ENCODE peak calls at places on chromosomes 13 and 19, in nine cellular contexts. W is KG1; E is uterus; N is pancreas; D is stimulated activated CD8-positive, alpha-beta memory T cell treated with anti-CD3 and anti-CD28 coated beads, Interleukin-4, amount 100 ng/mL, for 4 hours; I is progenitor cell of endocrine pancreas; G is T follicular helper cell; A is effector memory CD4-positive, alpha-beta T cell; L is activated gamma-delta T cell. C is an unnamed sample.

GRCh38 chr13:45773236-45773635 is 71.1 kb downstream of the CBY2 start:
- DNase-seq in W (no peak), E (no peak), N (no peak), D (no peak), I (no peak), G (no peak), A (no peak), L (no peak), C (no peak)

GRCh38 chr13:65461590-65461989 is 1768.5 kb downstream of the PCDH9 start:
- DNase-seq in W (no peak), E (no peak), N (no peak), D (no peak), I (no peak), G (no peak), A (no peak), L (no peak), C (no peak)

GRCh38 chr13:95781016-95781415 is 104.1 kb downstream of the DNAJC3 start:
- DNase-seq in W (no peak), E (no peak), N (no peak), D (no peak), I (no peak), G (no peak), A (no peak), L (no peak), C (no peak)

GRCh38 chr13:27678306-27679040 is 56.8 kb downstream of the POLR1D start:
- DNase-seq in W (no peak), E (no peak), N (no peak), D (no peak), I (no peak), G (no peak), A (no peak), L (no peak), C (no peak)

GRCh38 chr19:47608074-47608907 is 643 bp upstream of the BICRA start:
- DNase-seq in W (peak), E (peak), N (peak), D (peak), I (peak), G (peak), A (peak), L (peak), C (peak)

GRCh38 chr13:73158851-73159250 is 100.0 kb downstream of the KLF5 start:
- DNase-seq in W (no peak), E (no peak), N (no peak), D (no peak), I (no peak), G (no peak), A (no peak), L (no peak), C (no peak)

GRCh38 chr13:29081036-29081435 is 260.9 kb downstream of the MTUS2 start:
- DNase-seq in W (peak), E (no peak), N (no peak), D (no peak), I (no peak), G (peak), A (no peak), L (no peak), C (peak)

GRCh38 chr13:51518847-51519246 is 65.4 kb upstream of the WDFY2 start:
- DNase-seq in W (no peak), E (no peak), N (no peak), D (no peak), I (no peak), G (no peak), A (no peak), L (no peak), C (peak)

GRCh38 chr13:74115138-74115537 is 19.1 kb downstream of the KLF12 start:
- DNase-seq in W (no peak), E (no peak), N (no peak), D (no peak), I (no peak), G (no peak), A (no peak), L (no peak), C (no peak)

GRCh38 chr13:35349673-35350278 is 126.7 kb downstream of the MAB21L1 start:
- DNase-seq in W (no peak), E (no peak), N (no peak), D (no peak), I (no peak), G (no peak), A (no peak), L (no peak), C (no peak)

GRCh38 chr19:17681505-17682125 is 6.5 kb downstream of the UNC13A start:
- DNase-seq in W (no peak), E (no peak), N (no peak), D (no peak), I (peak), G (no peak), A (no peak), L (no peak), C (peak)

GRCh38 chr13:99436013-99436412 is 65.3 kb upstream of the TM9SF2 start:
- DNase-seq in W (no peak), E (no peak), N (no peak), D (no peak), I (no peak), G (no peak), A (no peak), L (no peak), C (no peak)

GRCh38 chr13:83327091-83327490 is 555.2 kb downstream of the SLITRK1 start:
- DNase-seq in W (no peak), E (no peak), N (no peak), D (no peak), I (no peak), G (no peak), A (no peak), L (no peak), C (no peak)

GRCh38 chr19:29324717-29325116 is 111.8 kb upstream of the UQCRFS1 start:
- DNase-seq in W (no peak), E (no peak), N (no peak), D (no peak), I (no peak), G (no peak), A (no peak), L (no peak), C (no peak)

GRCh38 chr19:46913852-46914430 is 53.1 kb downstream of the ARHGAP35 start:
- DNase-seq in W (peak), E (no peak), N (no peak), D (no peak), I (no peak), G (no peak), A (no peak), L (no peak), C (no peak)

GRCh38 chr19:44720945-44721344 is 22.0 kb downstream of the CEACAM16 start:
- DNase-seq in W (no peak), E (no peak), N (no peak), D (no peak), I (no peak), G (no peak), A (no peak), L (no peak), C (no peak)

GRCh38 chr13:42643076-42643475 is 69.1 kb downstream of the TNFSF11 start:
- DNase-seq in W (no peak), E (no peak), N (no peak), D (no peak), I (no peak), G (no peak), A (no peak), L (no peak), C (no peak)

GRCh38 chr13:95564948-95565347 is 12.4 kb downstream of the CLDN10 start:
- DNase-seq in W (no peak), E (no peak), N (no peak), D (no peak), I (no peak), G (no peak), A (no peak), L (no peak), C (peak)

GRCh38 chr13:43185206-43185605 is 161.8 kb downstream of the DNAJC15 start:
- DNase-seq in W (no peak), E (no peak), N (no peak), D (no peak), I (no peak), G (no peak), A (no peak), L (no peak), C (no peak)

GRCh38 chr19:46979770-46980105 is 39.9 kb upstream of the NPAS1 start:
- DNase-seq in W (no peak), E (no peak), N (no peak), D (no peak), I (no peak), G (no peak), A (no peak), L (no peak), C (no peak)

GRCh38 chr19:12411893-12412292 is 10.8 kb upstream of the ZNF799 start:
- DNase-seq in W (no peak), E (no peak), N (no peak), D (no peak), I (no peak), G (no peak), A (no peak), L (no peak), C (no peak)

GRCh38 chr19:32880607-32881006 is 11.0 kb upstream of the SLC7A9 start:
- DNase-seq in W (no peak), E (no peak), N (no peak), D (no peak), I (no peak), G (no peak), A (no peak), L (no peak), C (no peak)

GRCh38 chr13:52736891-52737290 is 2.7 kb downstream of the CNMD start:
- DNase-seq in W (no peak), E (no peak), N (no peak), D (no peak), I (no peak), G (no peak), A (no peak), L (no peak), C (no peak)

GRCh38 chr19:3162418-3163229 is 15.9 kb upstream of the S1PR4 start:
- DNase-seq in W (no peak), E (no peak), N (no peak), D (no peak), I (no peak), G (no peak), A (no peak), L (no peak), C (no peak)

C was measured in HL-60.